ENCODE peak calls at places on chromosomes 6 and 20, in six cellular contexts. One of them, this sample, is unnamed.

GRCh38 chr20:50575869-50576720 is 65.9 kb downstream of the PTPN1 start:
- DNase-seq in effector memory CD8-positive, alpha-beta T cell: peak
- DNase-seq in T-helper 9 cell: peak
- DNase-seq in heart right ventricle: peak
- DNase-seq in activated CD4-positive, alpha-beta T cell treated with anti-CD3 and anti-CD28 coated beads, Interleukin-2, amount 50 U/mL, for 24 hours: no peak
- DNase-seq in GOT3: no peak
- DNase-seq in this sample: peak

GRCh38 chr20:62979876-62980373 is 26.8 kb downstream of the BHLHE23 start:
- DNase-seq in activated CD4-positive, alpha-beta T cell treated with anti-CD3 and anti-CD28 coated beads, Interleukin-2, amount 50 U/mL, for 24 hours: no peak
- DNase-seq in GOT3: no peak
- DNase-seq in T-helper 9 cell: no peak
- DNase-seq in heart right ventricle: no peak
- DNase-seq in effector memory CD8-positive, alpha-beta T cell: no peak
- DNase-seq in this sample: no peak

GRCh38 chr6:110874880-110875547 is 429 bp downstream of the AMD1 start:
- DNase-seq in effector memory CD8-positive, alpha-beta T cell: no peak
- DNase-seq in activated CD4-positive, alpha-beta T cell treated with anti-CD3 and anti-CD28 coated beads, Interleukin-2, amount 50 U/mL, for 24 hours: peak
- DNase-seq in T-helper 9 cell: peak
- DNase-seq in heart right ventricle: peak
- DNase-seq in GOT3: peak
- DNase-seq in this sample: peak

GRCh38 chr6:8113260-8113659 is 10.9 kb upstream of the EEF1E1 start:
- DNase-seq in heart right ventricle: no peak
- DNase-seq in GOT3: no peak
- DNase-seq in effector memory CD8-positive, alpha-beta T cell: no peak
- DNase-seq in activated CD4-positive, alpha-beta T cell treated with anti-CD3 and anti-CD28 coated beads, Interleukin-2, amount 50 U/mL, for 24 hours: no peak
- DNase-seq in T-helper 9 cell: no peak
- DNase-seq in this sample: no peak

GRCh38 chr6:63724721-63725120 is 89.1 kb downstream of the PHF3 start:
- DNase-seq in activated CD4-positive, alpha-beta T cell treated with anti-CD3 and anti-CD28 coated beads, Interleukin-2, amount 50 U/mL, for 24 hours: no peak
- DNase-seq in effector memory CD8-positive, alpha-beta T cell: no peak
- DNase-seq in heart right ventricle: no peak
- DNase-seq in T-helper 9 cell: no peak
- DNase-seq in GOT3: no peak
- DNase-seq in this sample: no peak

GRCh38 chr6:16486661-16487060 is 248.3 kb downstream of the GMPR start:
- DNase-seq in GOT3: no peak
- DNase-seq in T-helper 9 cell: peak
- DNase-seq in activated CD4-positive, alpha-beta T cell treated with anti-CD3 and anti-CD28 coated beads, Interleukin-2, amount 50 U/mL, for 24 hours: peak
- DNase-seq in effector memory CD8-positive, alpha-beta T cell: peak
- DNase-seq in heart right ventricle: no peak
- DNase-seq in this sample: no peak

GRCh38 chr20:41738584-41739193 is 120.5 kb upstream of the CHD6 start:
- DNase-seq in GOT3: no peak
- DNase-seq in effector memory CD8-positive, alpha-beta T cell: peak
- DNase-seq in activated CD4-positive, alpha-beta T cell treated with anti-CD3 and anti-CD28 coated beads, Interleukin-2, amount 50 U/mL, for 24 hours: no peak
- DNase-seq in heart right ventricle: peak
- DNase-seq in T-helper 9 cell: peak
- DNase-seq in this sample: no peak

GRCh38 chr20:29497261-29497671 is 1760.2 kb upstream of the DEFB115 start:
- DNase-seq in GOT3: no peak
- DNase-seq in activated CD4-positive, alpha-beta T cell treated with anti-CD3 and anti-CD28 coated beads, Interleukin-2, amount 50 U/mL, for 24 hours: no peak
- DNase-seq in T-helper 9 cell: no peak
- DNase-seq in effector memory CD8-positive, alpha-beta T cell: peak
- DNase-seq in heart right ventricle: peak
- DNase-seq in this sample: no peak

GRCh38 chr6:35148167-35148741 is 7.1 kb upstream of the TCP11 start:
- DNase-seq in heart right ventricle: no peak
- DNase-seq in activated CD4-positive, alpha-beta T cell treated with anti-CD3 and anti-CD28 coated beads, Interleukin-2, amount 50 U/mL, for 24 hours: no peak
- DNase-seq in T-helper 9 cell: no peak
- DNase-seq in GOT3: no peak
- DNase-seq in effector memory CD8-positive, alpha-beta T cell: no peak
- DNase-seq in this sample: no peak

GRCh38 chr6:92587521-92587920 is 831.8 kb downstream of the EPHA7 start:
- DNase-seq in effector memory CD8-positive, alpha-beta T cell: no peak
- DNase-seq in GOT3: no peak
- DNase-seq in activated CD4-positive, alpha-beta T cell treated with anti-CD3 and anti-CD28 coated beads, Interleukin-2, amount 50 U/mL, for 24 hours: no peak
- DNase-seq in heart right ventricle: no peak
- DNase-seq in T-helper 9 cell: no peak
- DNase-seq in this sample: no peak

GRCh38 chr6:38531134-38531533 is 108.6 kb downstream of the BTBD9 start:
- DNase-seq in effector memory CD8-positive, alpha-beta T cell: no peak
- DNase-seq in GOT3: no peak
- DNase-seq in activated CD4-positive, alpha-beta T cell treated with anti-CD3 and anti-CD28 coated beads, Interleukin-2, amount 50 U/mL, for 24 hours: no peak
- DNase-seq in heart right ventricle: no peak
- DNase-seq in T-helper 9 cell: no peak
- DNase-seq in this sample: no peak

GRCh38 chr6:83198486-83199172 is 5.5 kb downstream of the RWDD2A start:
- DNase-seq in effector memory CD8-positive, alpha-beta T cell: no peak
- DNase-seq in T-helper 9 cell: no peak
- DNase-seq in GOT3: no peak
- DNase-seq in activated CD4-positive, alpha-beta T cell treated with anti-CD3 and anti-CD28 coated beads, Interleukin-2, amount 50 U/mL, for 24 hours: no peak
- DNase-seq in heart right ventricle: no peak
- DNase-seq in this sample: no peak

GRCh38 chr6:90220273-90220672 is 76.4 kb downstream of the BACH2 start:
- DNase-seq in activated CD4-positive, alpha-beta T cell treated with anti-CD3 and anti-CD28 coated beads, Interleukin-2, amount 50 U/mL, for 24 hours: no peak
- DNase-seq in GOT3: no peak
- DNase-seq in effector memory CD8-positive, alpha-beta T cell: no peak
- DNase-seq in heart right ventricle: no peak
- DNase-seq in T-helper 9 cell: no peak
- DNase-seq in this sample: no peak

This sample was measured in T-helper 22 cell.